ENCODE peak calls at places on chromosomes 12 and 14, in four cellular contexts. Y is fibroblast of pulmonary artery; G is CD8-positive, alpha-beta T cell; Z is foreskin keratinocyte. A is an unnamed sample.

GRCh38 chr14:93072659-93073365 is 42.9 kb downstream of the ITPK1 start:
- DNase-seq in Y (no peak), G (no peak), Z (no peak), A (no peak)

GRCh38 chr12:116361404-116362223 is 84.1 kb upstream of the MED13L start:
- DNase-seq in Y (no peak), G (no peak), Z (no peak), A (no peak)

GRCh38 chr12:109510196-109510595 is 32.8 kb downstream of the UBE3B start:
- DNase-seq in Y (no peak), G (no peak), Z (no peak), A (no peak)

GRCh38 chr12:100498141-100498540 is 24.5 kb downstream of the NR1H4 start:
- DNase-seq in Y (no peak), G (no peak), Z (no peak), A (no peak)

GRCh38 chr14:77752266-77752665 is 8.7 kb downstream of the SNW1 start:
- DNase-seq in Y (no peak), G (no peak), Z (no peak), A (no peak)

GRCh38 chr14:89425931-89426330 is 8.9 kb upstream of the FOXN3 start:
- DNase-seq in Y (peak; percentile 98), G (no peak), Z (peak; percentile 83), A (peak; percentile 98)

GRCh38 chr12:82955020-82955419 is 268.3 kb downstream of the TMTC2 start:
- DNase-seq in Y (no peak), G (no peak), Z (peak; percentile 17), A (no peak)

GRCh38 chr12:45309826-45310626 is 94.1 kb downstream of the ANO6 start:
- DNase-seq in Y (peak; percentile 58), G (no peak), Z (no peak), A (peak; percentile 55)

GRCh38 chr12:80187660-80188090 is 88.3 kb downstream of the OTOGL start:
- DNase-seq in Y (peak; percentile 49), G (no peak), Z (no peak), A (peak; percentile 62)

GRCh38 chr14:96055065-96055752 is 16.0 kb downstream of the C14orf132 start:
- DNase-seq in Y (no peak), G (no peak), Z (no peak), A (no peak)

GRCh38 chr14:63524537-63525155 is 18.5 kb downstream of the PPP2R5E start:
- DNase-seq in Y (no peak), G (peak; percentile 9), Z (no peak), A (no peak)

GRCh38 chr14:50792634-50793068 is 38.3 kb downstream of the NIN start:
- DNase-seq in Y (no peak), G (no peak), Z (no peak), A (no peak)

GRCh38 chr14:50225974-50226297 is 5.4 kb downstream of the SOS2 start:
- DNase-seq in Y (no peak), G (no peak), Z (no peak), A (no peak)

GRCh38 chr12:15602051-15602672 is 187.0 kb downstream of the EPS8 start:
- DNase-seq in Y (no peak), G (no peak), Z (no peak), A (peak; percentile 15)